ENCODE peak calls at places on chromosomes 13 and 19, in seven cellular contexts. Y is H9, O is omental fat pad, D is adrenal gland, C is mammary epithelial cell, N is type B pancreatic cell, M is cardiac muscle cell. I is an unnamed sample.

GRCh38 chr13:26929971-26930730 is 169.6 kb upstream of the GPR12 start:
- DNase-seq in N (peak), C (peak), M (peak), O (peak), D (peak), Y (peak), I (peak)

GRCh38 chr13:75149781-75150180 is 332.2 kb downstream of the TBC1D4 start:
- DNase-seq in Y (no peak), O (no peak), C (no peak), N (no peak), M (no peak), D (no peak), I (no peak)

GRCh38 chr13:42970824-42971669 is 21.0 kb downstream of the EPSTI1 start:
- DNase-seq in C (peak), O (no peak), M (peak), N (no peak), D (peak), Y (peak), I (peak)

GRCh38 chr13:24997367-24997967 is 98.5 kb upstream of the PABPC3 start:
- DNase-seq in Y (no peak), C (no peak), N (no peak), O (no peak), D (no peak), M (peak), I (peak)

GRCh38 chr19:58182989-58183821 is at the start of gene ZNF274:
- DNase-seq in M (peak), D (peak), Y (peak), C (peak), N (peak), O (peak), I (peak)

GRCh38 chr13:27014406-27015359 is 156.9 kb downstream of the USP12 start:
- DNase-seq in Y (peak), N (no peak), D (peak), M (no peak), C (no peak), O (no peak), I (no peak)

GRCh38 chr13:83883061-83883523 is 818 bp upstream of the SLITRK1 start:
- DNase-seq in D (no peak), M (no peak), O (no peak), Y (peak), N (no peak), C (no peak), I (no peak)

GRCh38 chr13:24148414-24149305 is 11.9 kb upstream of the SPATA13 start:
- DNase-seq in N (no peak), O (no peak), C (peak), Y (peak), M (no peak), D (peak), I (peak)

GRCh38 chr13:107322228-107322627 is 754.3 kb upstream of the ARGLU1 start:
- DNase-seq in D (no peak), M (no peak), Y (no peak), O (no peak), C (no peak), N (no peak), I (no peak)

GRCh38 chr13:110664673-110665072 is 41.2 kb downstream of the CARS2 start:
- DNase-seq in M (no peak), N (no peak), D (peak), C (no peak), Y (no peak), O (no peak), I (no peak)

GRCh38 chr19:10289167-10289835 is 451 bp upstream of the ICAM5 start:
- DNase-seq in D (no peak), Y (peak), N (no peak), C (no peak), M (peak), O (no peak), I (peak)

GRCh38 chr19:52898101-52898500 is 666 bp upstream of the ZNF320 start:
- DNase-seq in C (no peak), O (no peak), D (no peak), M (no peak), N (no peak), Y (peak), I (no peak)

GRCh38 chr19:5111051-5111450 is 142.1 kb downstream of the KDM4B start:
- DNase-seq in C (no peak), Y (no peak), N (no peak), D (no peak), O (no peak), M (no peak), I (no peak)

GRCh38 chr13:113153810-113154748 is 4.4 kb upstream of the PROZ start:
- DNase-seq in O (peak), Y (peak), C (peak), D (peak), M (peak), N (peak), I (peak)

GRCh38 chr13:51771418-51772104 is 32.4 kb downstream of the DHRS12 start:
- DNase-seq in M (peak), O (no peak), N (no peak), D (no peak), C (no peak), Y (no peak), I (no peak)

GRCh38 chr19:19338082-19338481 is 17.5 kb downstream of the MAU2 start:
- DNase-seq in M (no peak), C (peak), N (no peak), O (no peak), D (peak), Y (no peak), I (peak)

GRCh38 chr19:48182434-48182833 is 12.0 kb downstream of the ZSWIM9 start:
- DNase-seq in N (no peak), D (no peak), C (no peak), M (no peak), Y (peak), O (no peak), I (no peak)

GRCh38 chr13:103803349-103803748 is 737.1 kb upstream of the SLC10A2 start:
- DNase-seq in C (no peak), D (no peak), M (no peak), N (no peak), Y (no peak), O (no peak), I (no peak)

GRCh38 chr19:12497032-12497431 is 12.4 kb upstream of the ZNF709 start:
- DNase-seq in Y (no peak), O (no peak), C (no peak), D (no peak), N (no peak), M (no peak), I (no peak)

GRCh38 chr19:35959040-35959967 is 23.1 kb downstream of the LRFN3 start:
- DNase-seq in O (no peak), D (no peak), N (no peak), Y (peak), C (no peak), M (no peak), I (no peak)

GRCh38 chr19:46080561-46080960 is 39.8 kb upstream of the IGFL4 start:
- DNase-seq in Y (no peak), O (no peak), M (no peak), N (no peak), C (peak), D (no peak), I (peak)

GRCh38 chr13:30403491-30403890 is 18.8 kb upstream of the UBE2L5 start:
- DNase-seq in N (no peak), O (no peak), C (no peak), M (no peak), D (no peak), Y (no peak), I (no peak)

GRCh38 chr19:41172297-41173164 is 20.5 kb upstream of the CYP2S1 start:
- DNase-seq in M (no peak), C (no peak), Y (no peak), N (no peak), O (no peak), D (no peak), I (no peak)

GRCh38 chr13:106997696-106998095 is 429.8 kb upstream of the ARGLU1 start:
- DNase-seq in C (no peak), D (no peak), M (no peak), O (no peak), Y (no peak), N (no peak), I (no peak)

GRCh38 chr19:4970558-4971423 is 1.9 kb downstream of the KDM4B start:
- DNase-seq in O (no peak), D (peak), Y (no peak), N (no peak), M (peak), C (peak), I (peak)

GRCh38 chr13:63208811-63209210 is 1793.2 kb upstream of the PCDH20 start:
- DNase-seq in M (no peak), C (no peak), D (no peak), Y (no peak), O (no peak), N (no peak), I (no peak)

GRCh38 chr13:114002771-114003321 is 29.0 kb upstream of the C13orf46 start:
- DNase-seq in C (no peak), N (no peak), D (no peak), O (no peak), Y (no peak), M (no peak), I (no peak)

GRCh38 chr19:51079486-51080110 is 3.1 kb downstream of the KLK14 start:
- DNase-seq in M (peak), O (peak), N (no peak), C (no peak), D (no peak), Y (no peak), I (peak)

GRCh38 chr13:82480415-82480814 is 1401.9 kb downstream of the SLITRK1 start:
- DNase-seq in O (no peak), N (no peak), C (no peak), M (peak), Y (no peak), D (no peak), I (no peak)

GRCh38 chr19:49609499-49610092 is 18.6 kb downstream of the PRR12 start:
- DNase-seq in O (no peak), Y (no peak), M (no peak), N (no peak), C (no peak), D (no peak), I (no peak)

GRCh38 chr13:105971720-105972119 is 563.7 kb downstream of the EFNB2 start:
- DNase-seq in O (no peak), M (no peak), Y (no peak), D (no peak), N (no peak), C (no peak), I (no peak)

GRCh38 chr19:9485140-9485539 is 13.3 kb downstream of the ZNF560 start:
- DNase-seq in D (no peak), N (no peak), C (no peak), Y (no peak), O (no peak), M (no peak), I (no peak)

GRCh38 chr13:28568286-28568685 is 73.4 kb upstream of the FLT1 start:
- DNase-seq in O (no peak), C (no peak), M (peak), Y (no peak), N (no peak), D (peak), I (no peak)

GRCh38 chr19:16330368-16330801 is 5.8 kb downstream of the KLF2 start:
- DNase-seq in Y (no peak), O (peak), D (peak), M (no peak), C (peak), N (no peak), I (peak)

GRCh38 chr19:24060687-24061356 is 26.2 kb upstream of the ZNF254 start:
- DNase-seq in C (peak), Y (no peak), N (no peak), M (no peak), O (no peak), D (no peak), I (peak)

GRCh38 chr19:17319473-17320238 is 10.3 kb downstream of the DDA1 start:
- DNase-seq in O (no peak), Y (no peak), D (no peak), C (no peak), M (no peak), N (no peak), I (no peak)

GRCh38 chr13:35470671-35471465 is 5.6 kb downstream of the MAB21L1 start:
- DNase-seq in D (peak), Y (peak), N (peak), O (no peak), C (no peak), M (peak), I (no peak)

GRCh38 chr19:58325623-58326022 is 1.2 kb upstream of the ZSCAN22 start:
- DNase-seq in O (no peak), C (peak), Y (no peak), M (no peak), N (no peak), D (no peak), I (no peak)

GRCh38 chr19:30722801-30723200 is 350.6 kb downstream of the ZNF536 start:
- DNase-seq in Y (no peak), O (no peak), N (no peak), D (no peak), C (no peak), M (no peak), I (no peak)

DNA sequence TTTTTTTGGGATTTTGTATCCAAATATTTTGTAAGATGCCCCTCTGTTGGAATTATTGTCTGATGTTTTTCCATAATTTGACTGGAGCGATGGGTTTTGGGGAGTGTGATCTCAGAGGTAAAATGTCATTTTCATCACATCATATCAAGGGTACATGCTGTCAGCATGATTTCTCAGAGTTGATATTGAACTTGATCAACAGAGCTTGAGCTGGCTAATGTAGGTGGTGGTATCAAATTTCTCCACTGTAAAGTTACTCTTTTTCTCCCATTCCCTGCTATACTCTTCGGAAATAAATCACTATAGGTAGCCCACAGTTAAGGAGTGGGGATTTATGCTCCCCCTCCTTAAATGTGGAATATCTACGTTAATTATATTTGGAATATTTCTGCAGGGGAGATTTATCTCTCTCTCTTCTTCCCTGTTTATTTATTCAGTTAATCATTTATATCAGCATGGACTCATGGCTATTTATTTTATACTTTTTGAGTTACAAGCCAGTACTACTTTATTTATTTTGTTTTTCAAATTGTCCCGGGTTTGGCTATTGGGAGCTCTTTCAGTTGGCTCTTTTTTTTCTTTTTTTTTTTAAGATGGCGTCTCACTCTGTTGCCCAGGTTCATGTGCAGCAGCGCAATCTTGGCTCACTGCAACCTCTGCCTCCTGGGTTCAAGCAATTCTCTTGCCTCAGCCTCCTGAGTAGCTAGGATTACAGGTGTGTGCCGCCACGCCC is 8.8 kb downstream of the SETDB2 start:
- DNase-seq in D (no peak), O (no peak), C (no peak), M (no peak), Y (no peak), N (no peak), I (no peak)
- TF ChIP-seq CTCF in D (no peak), O (no peak), C (no peak), M (no peak), Y (no peak), N (no peak), I (no peak)

DNA sequence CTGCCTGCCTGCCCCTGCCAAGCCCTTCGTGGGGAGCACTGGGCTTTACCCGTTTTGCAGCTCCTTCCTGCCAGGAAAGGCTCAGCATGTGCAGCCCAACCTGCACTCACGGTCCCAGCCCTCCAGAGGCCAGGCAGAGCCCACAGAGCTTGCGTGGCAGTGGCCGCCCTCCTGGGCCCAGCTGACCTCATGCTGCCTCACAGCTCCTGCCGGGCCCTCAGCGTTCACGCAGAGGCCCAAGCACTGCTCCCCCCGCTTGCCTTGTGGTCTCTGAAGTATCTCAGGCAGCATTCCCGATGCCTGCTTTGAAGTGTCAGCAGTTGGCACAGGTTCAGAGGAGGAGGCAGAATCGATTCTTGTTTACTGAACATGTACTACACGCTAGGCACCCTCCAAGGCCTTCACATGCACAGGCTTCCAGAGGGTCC is 32.5 kb downstream of the CAPN12 start:
- DNase-seq in D (peak), Y (no peak), O (no peak), N (no peak), M (no peak), C (peak), I (no peak)
- TF ChIP-seq CTCF in D (peak), Y (no peak), O (no peak), N (no peak), M (no peak), C (no peak), I (no peak)

GRCh38 chr19:54172764-54173699 is at the start of gene TMC4:
- DNase-seq in O (no peak), N (no peak), D (no peak), M (no peak), Y (peak), C (peak), I (peak)
- TF ChIP-seq CTCF in O (no peak), N (no peak), D (peak), M (no peak), Y (peak), C (peak), I (peak)

DNA sequence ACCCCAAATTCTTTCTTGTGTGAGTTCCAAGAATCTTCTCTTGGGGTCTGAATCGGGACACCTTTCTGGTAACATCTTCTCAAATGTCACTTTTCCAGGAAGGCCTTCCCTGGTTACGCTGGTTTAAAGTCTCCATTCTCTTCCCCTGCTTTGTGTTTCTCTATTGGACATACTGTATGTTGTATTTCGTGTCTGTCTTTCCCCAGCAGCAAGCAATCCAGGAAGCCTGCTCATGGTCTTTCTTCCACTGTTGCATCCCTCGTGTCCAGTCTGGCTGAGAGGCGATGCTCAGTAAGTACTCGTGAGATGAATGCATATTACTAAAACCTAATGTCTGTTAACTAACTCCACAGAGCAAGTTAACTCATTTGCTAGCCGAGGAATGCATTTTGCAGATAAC is 43.7 kb downstream of the RFXAP start:
- DNase-seq in O (no peak), Y (no peak), M (no peak), D (no peak), C (no peak), N (no peak), I (no peak)
- TF ChIP-seq CTCF in O (no peak), Y (no peak), M (no peak), D (no peak), C (no peak), N (no peak), I (no peak)

I was measured in MCF 10A.